ENCODE peak calls at places on chromosomes 11 and 22, in nine cellular contexts. H is fibroblast of lung; P is heart left ventricle; I is cardiac muscle cell; M is sigmoid colon; Y is GM23248; J is CD8-positive, alpha-beta T cell; L is adrenal gland; S is left ventricle myocardium inferior. E is an unnamed sample.
A peak's percentile ranks its signal among the peaks of the same experiment; 100 is the strongest.

GRCh38 chr11:118996926-118997626 is 862 bp upstream of the CENATAC start:
- DNase-seq in H (peak; percentile 17), P (peak; percentile 38), I (peak; percentile 29), M (no peak), Y (peak; percentile 66), J (no peak), L (no peak), S (no peak), E (no peak)

GRCh38 chr11:111019931-111020381 is 225.6 kb upstream of the POU2AF2 start:
- DNase-seq in H (no peak), P (no peak), I (peak; percentile 56), M (no peak), Y (peak; percentile 15), J (no peak), L (no peak), S (no peak), E (no peak)

GRCh38 chr22:29207231-29207550 is 1.5 kb downstream of the EMID1 start:
- DNase-seq in H (no peak), P (no peak), I (no peak), M (no peak), Y (no peak), J (no peak), L (no peak), S (no peak), E (no peak)

GRCh38 chr11:65524747-65525658 is at the start of gene SCYL1:
- DNase-seq in H (peak; percentile 71), P (peak; percentile 86), I (peak; percentile 90), M (peak; percentile 93), Y (peak; percentile 92), J (peak; percentile 83), L (peak; percentile 88), S (peak; percentile 82), E (peak; percentile 86)

GRCh38 chr22:19666663-19667593 is 47.4 kb upstream of the SEPTIN5 start:
- DNase-seq in H (peak; percentile 89), P (no peak), I (peak; percentile 53), M (no peak), Y (peak; percentile 18), J (no peak), L (peak; percentile 31), S (no peak), E (no peak)

GRCh38 chr11:19673924-19674390 is 38.7 kb upstream of the NAV2 start:
- DNase-seq in H (peak; percentile 59), P (peak; percentile 87), I (peak; percentile 64), M (peak; percentile 97), Y (peak; percentile 73), J (no peak), L (peak; percentile 71), S (peak; percentile 83), E (peak; percentile 81)

GRCh38 chr11:90250970-90251369 is 28.1 kb upstream of the CHORDC1 start:
- DNase-seq in H (no peak), P (no peak), I (no peak), M (no peak), Y (peak; percentile 4), J (no peak), L (no peak), S (no peak), E (no peak)

GRCh38 chr11:103537904-103538502 is 428.8 kb downstream of the DYNC2H1 start:
- DNase-seq in H (no peak), P (no peak), I (peak; percentile 72), M (no peak), Y (peak; percentile 65), J (no peak), L (no peak), S (no peak), E (no peak)

GRCh38 chr11:35103366-35104194 is 35.4 kb upstream of the CD44 start:
- DNase-seq in H (peak; percentile 99), P (no peak), I (no peak), M (no peak), Y (no peak), J (no peak), L (no peak), S (no peak), E (no peak)

GRCh38 chr22:22235564-22235963 is 9.0 kb upstream of the VPREB1 start:
- DNase-seq in H (no peak), P (no peak), I (peak; percentile 29), M (no peak), Y (peak; percentile 23), J (peak; percentile 37), L (peak; percentile 56), S (no peak), E (no peak)

GRCh38 chr11:67497656-67498291 is 7.4 kb downstream of the PITPNM1 start:
- DNase-seq in H (no peak), P (no peak), I (no peak), M (no peak), Y (no peak), J (no peak), L (no peak), S (no peak), E (no peak)

GRCh38 chr11:67498544-67498972 is 6.6 kb downstream of the PITPNM1 start:
- DNase-seq in H (no peak), P (peak; percentile 52), I (no peak), M (no peak), Y (no peak), J (no peak), L (no peak), S (peak; percentile 45), E (peak; percentile 73)

GRCh38 chr11:67501854-67502253 is 3.3 kb downstream of the PITPNM1 start:
- DNase-seq in H (no peak), P (no peak), I (no peak), M (no peak), Y (no peak), J (no peak), L (no peak), S (no peak), E (no peak)

GRCh38 chr11:67500818-67501584 is 4.2 kb downstream of the PITPNM1 start:
- DNase-seq in H (no peak), P (no peak), I (no peak), M (no peak), Y (peak; percentile 38), J (no peak), L (no peak), S (no peak), E (no peak)

GRCh38 chr11:67499808-67500793 is 5.1 kb downstream of the PITPNM1 start:
- DNase-seq in H (no peak), P (no peak), I (no peak), M (no peak), Y (no peak), J (no peak), L (no peak), S (no peak), E (no peak)
- H3K36me3 ChIP-seq in H (peaks cover 2% of the 10 kb centered on the region), P (peaks cover 38% of the 10 kb centered on the region), I (no peaks in the 10 kb centered on the region), M (no peaks in the 10 kb centered on the region), Y (no peaks in the 10 kb centered on the region), J (peaks cover 31% of the 10 kb centered on the region), L (no peaks in the 10 kb centered on the region), S (peaks cover 52% of the 10 kb centered on the region), E (peaks cover 27% of the 10 kb centered on the region)

DNA sequence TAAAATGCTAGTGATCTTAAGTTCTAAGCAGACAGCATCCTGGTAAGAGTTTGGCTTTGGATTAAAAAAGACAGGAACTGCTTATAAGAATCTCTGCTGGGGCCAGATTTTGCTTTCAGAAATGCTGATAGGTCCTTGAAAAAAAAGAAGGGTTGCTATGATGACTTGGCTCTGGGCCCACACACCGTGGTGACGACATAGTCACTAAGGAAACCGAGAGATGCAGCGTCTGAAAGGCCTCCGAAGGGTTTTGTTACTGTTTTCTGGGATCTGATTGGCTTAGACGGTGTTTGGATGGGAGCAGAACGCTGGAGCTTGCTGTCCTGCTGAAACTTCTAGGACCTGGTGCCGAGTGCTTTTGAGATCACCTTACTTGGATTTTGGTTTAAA is 8.4 kb downstream of the FAM118A start:
- DNase-seq in H (peak; percentile 93), P (peak; percentile 84), I (peak; percentile 97), M (peak; percentile 94), Y (peak; percentile 94), J (peak; percentile 82), L (peak; percentile 96), S (peak; percentile 78), E (peak; percentile 89)
- H3K4me3 ChIP-seq in H (peak overlapping the region; percentile 31), P (peak overlapping the region; percentile 38), I (no peak overlapping the region), M (no peak overlapping the region), Y (peak overlapping the region; percentile 47), J (peak overlapping the region; percentile 30), L (no peak overlapping the region), S (peak overlapping the region; percentile 37), E (no peak overlapping the region)

GRCh38 chr11:10797561-10797960 is 11.2 kb downstream of the EIF4G2 start:
- DNase-seq in H (no peak), P (no peak), I (no peak), M (no peak), Y (no peak), J (no peak), L (no peak), S (no peak), E (no peak)

GRCh38 chr11:10798330-10798980 is 10.3 kb downstream of the EIF4G2 start:
- DNase-seq in H (no peak), P (no peak), I (no peak), M (no peak), Y (no peak), J (no peak), L (no peak), S (no peak), E (no peak)

GRCh38 chr11:10803676-10804075 is 5.0 kb downstream of the EIF4G2 start:
- DNase-seq in H (no peak), P (no peak), I (no peak), M (no peak), Y (peak; percentile 52), J (no peak), L (no peak), S (no peak), E (no peak)

GRCh38 chr11:10796191-10796590 is 12.5 kb downstream of the EIF4G2 start:
- DNase-seq in H (no peak), P (no peak), I (no peak), M (no peak), Y (no peak), J (no peak), L (no peak), S (no peak), E (no peak)

GRCh38 chr11:10800292-10800691 is 8.4 kb downstream of the EIF4G2 start:
- DNase-seq in H (no peak), P (no peak), I (no peak), M (no peak), Y (no peak), J (no peak), L (no peak), S (no peak), E (no peak)
- H3K4me1 ChIP-seq in H (peaks cover 1% of the 10 kb centered on the region), P (peaks cover 53% of the 10 kb centered on the region), I (no peaks in the 10 kb centered on the region), M (peaks cover 74% of the 10 kb centered on the region), Y (peaks cover 19% of the 10 kb centered on the region), J (peaks cover 72% of the 10 kb centered on the region), L (no peaks in the 10 kb centered on the region), S (peaks cover 74% of the 10 kb centered on the region), E (peaks cover 83% of the 10 kb centered on the region)

DNA sequence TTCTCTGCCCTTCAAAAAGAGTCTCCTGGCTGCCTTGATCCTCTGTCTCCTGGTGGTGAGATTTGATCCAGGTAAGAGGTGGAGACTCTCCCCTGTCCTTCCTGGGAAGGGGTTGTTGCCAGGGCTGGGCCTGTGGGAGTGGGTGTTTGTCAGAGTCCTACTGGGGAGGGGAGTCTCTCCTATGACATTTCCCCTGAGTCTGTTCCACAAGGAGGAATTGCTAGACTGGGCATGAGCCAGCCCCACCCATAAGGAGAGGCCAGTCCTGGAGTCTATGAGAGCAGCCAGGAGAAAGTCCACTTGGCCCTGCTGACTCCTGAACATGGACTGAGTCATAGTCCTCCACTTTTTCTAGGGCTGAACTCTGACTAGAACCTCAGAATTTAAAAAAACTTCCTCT is 7.4 kb downstream of the PEX26 start:
- DNase-seq in H (peak; percentile 20), P (no peak), I (no peak), M (no peak), Y (peak; percentile 70), J (no peak), L (no peak), S (no peak), E (no peak)
- H3K36me3 ChIP-seq in H (peaks cover 12% of the 10 kb centered on the region), P (peaks cover 88% of the 10 kb centered on the region), I (peaks cover 21% of the 10 kb centered on the region), M (peaks cover 44% of the 10 kb centered on the region), Y (peaks cover 25% of the 10 kb centered on the region), J (peaks cover 67% of the 10 kb centered on the region), L (no peaks in the 10 kb centered on the region), S (peaks cover 84% of the 10 kb centered on the region), E (peaks cover 100% of the 10 kb centered on the region)

GRCh38 chr11:61516191-61516590 is 7.6 kb downstream of the LRRC10B start:
- DNase-seq in H (no peak), P (no peak), I (no peak), M (no peak), Y (peak; percentile 24), J (no peak), L (no peak), S (no peak), E (no peak)
- H3K4me3 ChIP-seq in H (no peak overlapping the region), P (no peak overlapping the region), I (no peak overlapping the region), M (no peak overlapping the region), Y (peak overlapping the region; percentile 58), J (peak overlapping the region; percentile 12), L (no peak overlapping the region), S (no peak overlapping the region), E (peak overlapping the region; percentile 11)